ENCODE peak calls at places on chromosomes 2 and 18, in four cellular contexts. One of them, this sample, is unnamed. For H3K27me3, the result is how much of the 10 kb centered on the place peaks cover.

GRCh38 chr2:128324008-128324896 is 5.6 kb upstream of the HS6ST1 start:
- DNase-seq in PC-9: no peak
- DNase-seq in neural progenitor cell: no peak
- DNase-seq in colonic mucosa: peak
- DNase-seq in this sample: no peak

GRCh38 chr2:201955702-201956141 is 77.9 kb upstream of the FZD7 start:
- DNase-seq in PC-9: no peak
- DNase-seq in neural progenitor cell: no peak
- DNase-seq in colonic mucosa: no peak
- DNase-seq in this sample: no peak

GRCh38 chr2:128314026-128314347 is 4.7 kb downstream of the HS6ST1 start:
- DNase-seq in neural progenitor cell: no peak
- DNase-seq in PC-9: no peak
- DNase-seq in colonic mucosa: peak
- DNase-seq in this sample: no peak

GRCh38 chr2:207161724-207162123 is 4.0 kb downstream of the KLF7 start:
- DNase-seq in colonic mucosa: no peak
- DNase-seq in PC-9: no peak
- DNase-seq in neural progenitor cell: no peak
- DNase-seq in this sample: no peak

GRCh38 chr18:62713651-62714247 is 1.6 kb upstream of the PHLPP1 start:
- DNase-seq in neural progenitor cell: no peak
- DNase-seq in colonic mucosa: no peak
- DNase-seq in PC-9: no peak
- DNase-seq in this sample: no peak

GRCh38 chr2:204255068-204255467 is 290.2 kb upstream of the PARD3B start:
- DNase-seq in PC-9: no peak
- DNase-seq in colonic mucosa: no peak
- DNase-seq in neural progenitor cell: no peak
- DNase-seq in this sample: no peak

GRCh38 chr2:190599073-190599472 is 49.8 kb upstream of the NAB1 start:
- DNase-seq in PC-9: no peak
- DNase-seq in neural progenitor cell: no peak
- DNase-seq in colonic mucosa: no peak
- DNase-seq in this sample: no peak

GRCh38 chr2:95061601-95062183 is 36.2 kb downstream of the MAL start:
- DNase-seq in PC-9: no peak
- DNase-seq in colonic mucosa: no peak
- DNase-seq in neural progenitor cell: no peak
- DNase-seq in this sample: no peak

GRCh38 chr2:8002765-8003393 is 679.0 kb upstream of the ID2 start:
- DNase-seq in neural progenitor cell: no peak
- DNase-seq in PC-9: no peak
- DNase-seq in colonic mucosa: no peak
- DNase-seq in this sample: no peak

GRCh38 chr2:182728028-182728427 is 12.0 kb downstream of the DNAJC10 start:
- DNase-seq in colonic mucosa: no peak
- DNase-seq in PC-9: no peak
- DNase-seq in neural progenitor cell: no peak
- DNase-seq in this sample: no peak

GRCh38 chr2:224982910-224983688 is 59.2 kb downstream of the DOCK10 start:
- DNase-seq in colonic mucosa: no peak
- DNase-seq in PC-9: no peak
- DNase-seq in neural progenitor cell: no peak
- DNase-seq in this sample: no peak

GRCh38 chr2:22361571-22361970 is 1023.4 kb upstream of the KLHL29 start:
- DNase-seq in colonic mucosa: no peak
- DNase-seq in PC-9: no peak
- DNase-seq in neural progenitor cell: no peak
- DNase-seq in this sample: no peak

GRCh38 chr2:225512873-225513580 is 113.5 kb downstream of the NYAP2 start:
- DNase-seq in PC-9: peak
- DNase-seq in neural progenitor cell: no peak
- DNase-seq in colonic mucosa: no peak
- DNase-seq in this sample: no peak

GRCh38 chr18:53458944-53459580 is 765.4 kb downstream of the MBD2 start:
- DNase-seq in colonic mucosa: no peak
- DNase-seq in PC-9: no peak
- DNase-seq in neural progenitor cell: peak
- DNase-seq in this sample: no peak

GRCh38 chr18:53426656-53427055 is 797.8 kb downstream of the MBD2 start:
- DNase-seq in colonic mucosa: no peak
- DNase-seq in PC-9: no peak
- DNase-seq in neural progenitor cell: peak
- DNase-seq in this sample: no peak

GRCh38 chr2:160368988-160369935 is 124.3 kb downstream of the RBMS1 start:
- DNase-seq in colonic mucosa: no peak
- DNase-seq in PC-9: no peak
- DNase-seq in neural progenitor cell: no peak
- DNase-seq in this sample: peak

GRCh38 chr2:241569831-241570281 is 11.3 kb downstream of the BOK start:
- DNase-seq in colonic mucosa: no peak
- DNase-seq in PC-9: no peak
- DNase-seq in neural progenitor cell: no peak
- DNase-seq in this sample: no peak

GRCh38 chr2:121121661-121122060 is 163.3 kb downstream of the TFCP2L1 start:
- DNase-seq in PC-9: no peak
- DNase-seq in neural progenitor cell: no peak
- DNase-seq in colonic mucosa: no peak
- DNase-seq in this sample: no peak

GRCh38 chr2:21452263-21452662 is 328.5 kb downstream of the TDRD15 start:
- DNase-seq in neural progenitor cell: no peak
- DNase-seq in colonic mucosa: no peak
- DNase-seq in PC-9: no peak
- DNase-seq in this sample: no peak

GRCh38 chr2:120641366-120641771 is 94.3 kb upstream of the GLI2 start:
- DNase-seq in colonic mucosa: no peak
- DNase-seq in neural progenitor cell: no peak
- DNase-seq in PC-9: no peak
- DNase-seq in this sample: no peak

GRCh38 chr2:189408294-189408693 is 33.0 kb upstream of the WDR75 start:
- DNase-seq in neural progenitor cell: no peak
- DNase-seq in PC-9: no peak
- DNase-seq in colonic mucosa: no peak
- DNase-seq in this sample: no peak

GRCh38 chr2:240133401-240133800 is 2.7 kb downstream of the COPS9 start:
- DNase-seq in PC-9: no peak
- DNase-seq in colonic mucosa: no peak
- DNase-seq in neural progenitor cell: no peak
- DNase-seq in this sample: no peak

GRCh38 chr2:37887286-37887685 is 37.8 kb upstream of the RMDN2 start:
- DNase-seq in neural progenitor cell: no peak
- DNase-seq in PC-9: no peak
- DNase-seq in colonic mucosa: no peak
- DNase-seq in this sample: no peak

GRCh38 chr2:45836316-45836715 is 184.8 kb downstream of the PRKCE start:
- DNase-seq in neural progenitor cell: peak
- DNase-seq in PC-9: no peak
- DNase-seq in colonic mucosa: no peak
- DNase-seq in this sample: no peak

GRCh38 chr2:186130678-186131511 is 355.2 kb upstream of the ZC3H15 start:
- DNase-seq in colonic mucosa: no peak
- DNase-seq in neural progenitor cell: peak
- DNase-seq in PC-9: no peak
- DNase-seq in this sample: no peak

GRCh38 chr2:20594048-20594750 is 56.7 kb downstream of the HS1BP3 start:
- DNase-seq in PC-9: no peak
- DNase-seq in neural progenitor cell: no peak
- DNase-seq in colonic mucosa: no peak
- DNase-seq in this sample: no peak

GRCh38 chr2:108124733-108125132 is 115.0 kb upstream of the SULT1C3 start:
- DNase-seq in neural progenitor cell: no peak
- DNase-seq in PC-9: no peak
- DNase-seq in colonic mucosa: no peak
- DNase-seq in this sample: no peak

GRCh38 chr2:207624170-207625013 is 802 bp downstream of the METTL21A start:
- DNase-seq in neural progenitor cell: peak
- DNase-seq in PC-9: peak
- DNase-seq in colonic mucosa: peak
- DNase-seq in this sample: no peak

GRCh38 chr2:119156105-119156890 is 2.3 kb downstream of the C1QL2 start:
- DNase-seq in PC-9: no peak
- DNase-seq in colonic mucosa: no peak
- DNase-seq in neural progenitor cell: peak
- DNase-seq in this sample: no peak

GRCh38 chr2:50118951-50119702 is 912.8 kb downstream of the NRXN1 start:
- DNase-seq in colonic mucosa: no peak
- DNase-seq in PC-9: no peak
- DNase-seq in neural progenitor cell: peak
- DNase-seq in this sample: no peak

GRCh38 chr18:43534511-43534910 is 257.2 kb upstream of the SYT4 start:
- DNase-seq in PC-9: no peak
- DNase-seq in colonic mucosa: no peak
- DNase-seq in neural progenitor cell: no peak
- DNase-seq in this sample: peak

GRCh38 chr2:111704246-111704645 is 179.7 kb downstream of the ANAPC1 start:
- DNase-seq in colonic mucosa: peak
- DNase-seq in PC-9: peak
- DNase-seq in neural progenitor cell: no peak
- DNase-seq in this sample: peak

GRCh38 chr2:111706481-111707001 is 177.5 kb downstream of the ANAPC1 start:
- DNase-seq in colonic mucosa: no peak
- DNase-seq in neural progenitor cell: no peak
- DNase-seq in PC-9: no peak
- DNase-seq in this sample: no peak

GRCh38 chr2:111703759-111704158 is 180.2 kb downstream of the ANAPC1 start:
- DNase-seq in neural progenitor cell: no peak
- DNase-seq in colonic mucosa: peak
- DNase-seq in PC-9: no peak
- DNase-seq in this sample: no peak

GRCh38 chr2:111705711-111706323 is 178.2 kb downstream of the ANAPC1 start:
- DNase-seq in neural progenitor cell: peak
- DNase-seq in colonic mucosa: no peak
- DNase-seq in PC-9: peak
- DNase-seq in this sample: peak

GRCh38 chr2:111705206-111705605 is 178.8 kb downstream of the ANAPC1 start:
- DNase-seq in PC-9: no peak
- DNase-seq in colonic mucosa: no peak
- DNase-seq in neural progenitor cell: peak
- DNase-seq in this sample: no peak
- H3K27me3 ChIP-seq in PC-9: under half
- H3K27me3 ChIP-seq in colonic mucosa: under half
- H3K27me3 ChIP-seq in neural progenitor cell: under half
- H3K27me3 ChIP-seq in this sample: under half

GRCh38 chr2:42976400-42976799 is 184.0 kb upstream of the HAAO start:
- DNase-seq in colonic mucosa: no peak
- DNase-seq in neural progenitor cell: no peak
- DNase-seq in PC-9: no peak
- DNase-seq in this sample: no peak

GRCh38 chr2:42974303-42974696 is 181.9 kb upstream of the HAAO start:
- DNase-seq in colonic mucosa: no peak
- DNase-seq in neural progenitor cell: no peak
- DNase-seq in PC-9: no peak
- DNase-seq in this sample: no peak

GRCh38 chr2:42975358-42975717 is 183.0 kb upstream of the HAAO start:
- DNase-seq in colonic mucosa: no peak
- DNase-seq in PC-9: no peak
- DNase-seq in neural progenitor cell: no peak
- DNase-seq in this sample: no peak

GRCh38 chr2:42973771-42974170 is 181.4 kb upstream of the HAAO start:
- DNase-seq in PC-9: no peak
- DNase-seq in neural progenitor cell: no peak
- DNase-seq in colonic mucosa: no peak
- DNase-seq in this sample: no peak

DNA sequence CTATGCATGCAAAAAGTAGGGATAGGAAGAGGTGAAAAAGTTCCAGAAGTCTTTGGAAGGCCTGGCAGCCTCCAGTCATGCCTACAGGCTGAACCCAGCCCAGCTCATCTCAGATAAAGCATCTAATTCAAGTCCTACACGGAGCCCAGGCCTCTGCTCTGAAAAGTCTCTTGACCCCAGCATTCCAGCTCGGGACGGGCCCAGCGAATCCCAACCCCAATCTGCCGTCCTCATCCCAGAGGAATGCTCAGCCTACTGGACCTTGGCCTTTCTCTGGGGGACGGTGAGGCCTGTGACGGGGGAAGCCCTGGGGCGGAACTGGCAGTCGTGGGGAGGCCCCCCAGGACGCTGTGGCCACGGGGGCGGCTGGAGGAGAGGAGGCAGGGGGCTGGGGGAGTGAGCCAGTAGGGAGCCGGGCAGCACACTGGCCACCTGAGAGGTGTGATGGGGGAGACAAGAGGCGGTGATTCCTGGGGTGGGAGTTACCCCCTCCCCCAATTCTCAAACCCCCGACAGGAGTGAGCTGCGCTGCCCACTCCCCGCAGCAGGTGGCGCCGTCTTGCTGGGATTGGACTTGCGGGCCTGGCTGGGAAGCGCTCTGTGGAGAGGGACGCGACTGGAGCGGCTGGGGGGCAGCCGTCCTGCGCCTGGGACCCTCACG is 182.4 kb upstream of the HAAO start:
- DNase-seq in neural progenitor cell: peak
- DNase-seq in PC-9: peak
- DNase-seq in colonic mucosa: peak
- DNase-seq in this sample: no peak
- H3K4me3 ChIP-seq in neural progenitor cell: no peak
- H3K4me3 ChIP-seq in PC-9: no peak
- H3K4me3 ChIP-seq in colonic mucosa: peak
- H3K4me3 ChIP-seq in this sample: peak

GRCh38 chr2:176067587-176068002 is 16.2 kb downstream of the EVX2 start:
- DNase-seq in colonic mucosa: no peak
- DNase-seq in neural progenitor cell: peak
- DNase-seq in PC-9: no peak
- DNase-seq in this sample: no peak
- H3K27me3 ChIP-seq in colonic mucosa: half or more
- H3K27me3 ChIP-seq in neural progenitor cell: half or more
- H3K27me3 ChIP-seq in PC-9: under half
- H3K27me3 ChIP-seq in this sample: half or more

GRCh38 chr2:15176604-15177003 is 384.5 kb downstream of the NBAS start:
- DNase-seq in neural progenitor cell: no peak
- DNase-seq in PC-9: no peak
- DNase-seq in colonic mucosa: no peak
- DNase-seq in this sample: no peak

GRCh38 chr2:15177103-15177502 is 384.0 kb downstream of the NBAS start:
- DNase-seq in colonic mucosa: no peak
- DNase-seq in neural progenitor cell: no peak
- DNase-seq in PC-9: peak
- DNase-seq in this sample: peak

GRCh38 chr2:15180379-15180778 is 380.8 kb downstream of the NBAS start:
- DNase-seq in neural progenitor cell: no peak
- DNase-seq in PC-9: no peak
- DNase-seq in colonic mucosa: no peak
- DNase-seq in this sample: no peak

GRCh38 chr2:15181092-15181745 is 379.9 kb downstream of the NBAS start:
- DNase-seq in neural progenitor cell: no peak
- DNase-seq in PC-9: no peak
- DNase-seq in colonic mucosa: no peak
- DNase-seq in this sample: no peak

DNA sequence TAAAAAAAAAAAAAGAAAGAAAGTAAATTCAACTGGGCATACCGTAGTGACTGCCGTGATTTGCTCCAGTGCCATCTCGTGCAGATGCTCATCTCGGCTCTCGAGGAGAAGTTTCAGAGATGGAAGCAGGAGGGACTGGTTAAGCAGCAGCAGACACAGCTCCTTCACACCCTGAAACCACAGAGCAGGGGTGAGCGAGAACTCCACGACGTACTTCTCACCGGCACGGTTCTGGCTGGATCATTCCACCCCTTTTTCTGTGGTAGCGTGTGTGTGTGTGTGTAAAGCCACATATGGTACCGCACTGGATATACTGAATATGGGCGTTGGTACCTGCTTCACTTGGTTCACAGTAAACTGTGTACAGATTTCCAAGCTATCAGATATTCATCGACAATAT is 382.2 kb downstream of the NBAS start:
- DNase-seq in neural progenitor cell: no peak
- DNase-seq in colonic mucosa: no peak
- DNase-seq in PC-9: no peak
- DNase-seq in this sample: no peak
- H3K4me3 ChIP-seq in neural progenitor cell: no peak
- H3K4me3 ChIP-seq in colonic mucosa: no peak
- H3K4me3 ChIP-seq in PC-9: no peak
- H3K4me3 ChIP-seq in this sample: no peak

This sample was measured in kidney epithelial cell.